ENCODE peak calls at places on chromosome 22, in ten cellular contexts. One of them, this sample, is unnamed.

GRCh38 chr22:41862530-41863266 is 29.8 kb downstream of the SREBF2 start:
- DNase-seq in mucosa of descending colon: no peak
- DNase-seq in cardiac muscle cell: peak
- DNase-seq in left ventricle myocardium inferior: no peak
- DNase-seq in fibroblast of lung: peak
- DNase-seq in A549: no peak
- DNase-seq in RWPE1: no peak
- DNase-seq in uterus: no peak
- DNase-seq in GM12864: peak
- DNase-seq in GM12865: peak
- DNase-seq in this sample: peak

GRCh38 chr22:30457964-30458363 is 13.9 kb downstream of the SEC14L3 start:
- DNase-seq in GM12864: no peak
- DNase-seq in mucosa of descending colon: no peak
- DNase-seq in fibroblast of lung: no peak
- DNase-seq in GM12865: no peak
- DNase-seq in left ventricle myocardium inferior: no peak
- DNase-seq in A549: no peak
- DNase-seq in cardiac muscle cell: no peak
- DNase-seq in RWPE1: no peak
- DNase-seq in uterus: no peak
- DNase-seq in this sample: no peak

GRCh38 chr22:46171940-46172339 is 21.6 kb downstream of the PPARA start:
- DNase-seq in fibroblast of lung: peak
- DNase-seq in uterus: no peak
- DNase-seq in mucosa of descending colon: peak
- DNase-seq in left ventricle myocardium inferior: no peak
- DNase-seq in A549: no peak
- DNase-seq in RWPE1: peak
- DNase-seq in GM12864: no peak
- DNase-seq in cardiac muscle cell: no peak
- DNase-seq in GM12865: no peak
- DNase-seq in this sample: no peak

GRCh38 chr22:31148953-31149627 is 8.8 kb upstream of the PLA2G3 start:
- DNase-seq in GM12865: peak
- DNase-seq in RWPE1: peak
- DNase-seq in mucosa of descending colon: peak
- DNase-seq in left ventricle myocardium inferior: peak
- DNase-seq in fibroblast of lung: peak
- DNase-seq in A549: peak
- DNase-seq in cardiac muscle cell: peak
- DNase-seq in uterus: peak
- DNase-seq in GM12864: no peak
- DNase-seq in this sample: peak

GRCh38 chr22:24099661-24100060 is 81.6 kb upstream of the SUSD2 start:
- DNase-seq in cardiac muscle cell: no peak
- DNase-seq in GM12864: no peak
- DNase-seq in RWPE1: no peak
- DNase-seq in left ventricle myocardium inferior: no peak
- DNase-seq in fibroblast of lung: no peak
- DNase-seq in A549: no peak
- DNase-seq in GM12865: no peak
- DNase-seq in mucosa of descending colon: no peak
- DNase-seq in uterus: peak
- DNase-seq in this sample: no peak

GRCh38 chr22:45101828-45102227 is 61.9 kb upstream of the NUP50 start:
- DNase-seq in left ventricle myocardium inferior: peak
- DNase-seq in GM12864: peak
- DNase-seq in A549: peak
- DNase-seq in uterus: peak
- DNase-seq in GM12865: peak
- DNase-seq in RWPE1: peak
- DNase-seq in mucosa of descending colon: peak
- DNase-seq in fibroblast of lung: peak
- DNase-seq in cardiac muscle cell: peak
- DNase-seq in this sample: peak

GRCh38 chr22:47165998-47166397 is 403.5 kb downstream of the TBC1D22A start:
- DNase-seq in fibroblast of lung: no peak
- DNase-seq in cardiac muscle cell: no peak
- DNase-seq in A549: no peak
- DNase-seq in GM12864: no peak
- DNase-seq in RWPE1: no peak
- DNase-seq in GM12865: no peak
- DNase-seq in left ventricle myocardium inferior: no peak
- DNase-seq in mucosa of descending colon: no peak
- DNase-seq in uterus: peak
- DNase-seq in this sample: peak

GRCh38 chr22:36398602-36399472 is 11.1 kb upstream of the MYH9 start:
- DNase-seq in GM12864: no peak
- DNase-seq in left ventricle myocardium inferior: no peak
- DNase-seq in A549: no peak
- DNase-seq in fibroblast of lung: no peak
- DNase-seq in uterus: no peak
- DNase-seq in RWPE1: peak
- DNase-seq in mucosa of descending colon: peak
- DNase-seq in cardiac muscle cell: no peak
- DNase-seq in GM12865: no peak
- DNase-seq in this sample: no peak

GRCh38 chr22:42651134-42651533 is 1.9 kb upstream of the CYB5R3 start:
- DNase-seq in GM12865: no peak
- DNase-seq in A549: peak
- DNase-seq in left ventricle myocardium inferior: no peak
- DNase-seq in uterus: no peak
- DNase-seq in fibroblast of lung: no peak
- DNase-seq in GM12864: no peak
- DNase-seq in mucosa of descending colon: no peak
- DNase-seq in cardiac muscle cell: no peak
- DNase-seq in RWPE1: no peak
- DNase-seq in this sample: no peak

GRCh38 chr22:22884010-22884887 is 3.4 kb upstream of the IGLL5 start:
- DNase-seq in left ventricle myocardium inferior: peak
- DNase-seq in GM12864: peak
- DNase-seq in uterus: no peak
- DNase-seq in mucosa of descending colon: peak
- DNase-seq in GM12865: peak
- DNase-seq in A549: peak
- DNase-seq in RWPE1: peak
- DNase-seq in cardiac muscle cell: no peak
- DNase-seq in fibroblast of lung: peak
- DNase-seq in this sample: peak

GRCh38 chr22:39995346-39996252 is 845 bp downstream of the FAM83F start:
- DNase-seq in GM12865: no peak
- DNase-seq in cardiac muscle cell: no peak
- DNase-seq in uterus: no peak
- DNase-seq in GM12864: no peak
- DNase-seq in left ventricle myocardium inferior: no peak
- DNase-seq in mucosa of descending colon: peak
- DNase-seq in A549: no peak
- DNase-seq in RWPE1: no peak
- DNase-seq in fibroblast of lung: no peak
- DNase-seq in this sample: no peak

GRCh38 chr22:44212936-44213335 is 32.2 kb downstream of the PARVG start:
- DNase-seq in left ventricle myocardium inferior: no peak
- DNase-seq in fibroblast of lung: no peak
- DNase-seq in RWPE1: no peak
- DNase-seq in GM12865: no peak
- DNase-seq in cardiac muscle cell: no peak
- DNase-seq in A549: no peak
- DNase-seq in mucosa of descending colon: no peak
- DNase-seq in uterus: no peak
- DNase-seq in GM12864: no peak
- DNase-seq in this sample: no peak

GRCh38 chr22:32995335-32995734 is 62.8 kb downstream of the SYN3 start:
- DNase-seq in GM12864: no peak
- DNase-seq in RWPE1: no peak
- DNase-seq in cardiac muscle cell: no peak
- DNase-seq in uterus: no peak
- DNase-seq in left ventricle myocardium inferior: no peak
- DNase-seq in mucosa of descending colon: no peak
- DNase-seq in fibroblast of lung: no peak
- DNase-seq in GM12865: no peak
- DNase-seq in A549: no peak
- DNase-seq in this sample: no peak

GRCh38 chr22:32996276-32996675 is 61.9 kb downstream of the SYN3 start:
- DNase-seq in A549: no peak
- DNase-seq in GM12864: no peak
- DNase-seq in GM12865: no peak
- DNase-seq in left ventricle myocardium inferior: no peak
- DNase-seq in uterus: no peak
- DNase-seq in mucosa of descending colon: no peak
- DNase-seq in fibroblast of lung: no peak
- DNase-seq in cardiac muscle cell: no peak
- DNase-seq in RWPE1: no peak
- DNase-seq in this sample: no peak

GRCh38 chr22:32994921-32995320 is 63.3 kb downstream of the SYN3 start:
- DNase-seq in cardiac muscle cell: peak
- DNase-seq in fibroblast of lung: no peak
- DNase-seq in GM12864: no peak
- DNase-seq in left ventricle myocardium inferior: no peak
- DNase-seq in uterus: no peak
- DNase-seq in mucosa of descending colon: no peak
- DNase-seq in GM12865: no peak
- DNase-seq in RWPE1: no peak
- DNase-seq in A549: no peak
- DNase-seq in this sample: no peak

GRCh38 chr22:32992821-32993220 is 65.4 kb downstream of the SYN3 start:
- DNase-seq in fibroblast of lung: no peak
- DNase-seq in cardiac muscle cell: no peak
- DNase-seq in mucosa of descending colon: no peak
- DNase-seq in left ventricle myocardium inferior: no peak
- DNase-seq in RWPE1: no peak
- DNase-seq in uterus: no peak
- DNase-seq in A549: no peak
- DNase-seq in GM12865: no peak
- DNase-seq in GM12864: no peak
- DNase-seq in this sample: no peak

GRCh38 chr22:32994046-32994827 is 63.9 kb downstream of the SYN3 start:
- DNase-seq in mucosa of descending colon: no peak
- DNase-seq in cardiac muscle cell: no peak
- DNase-seq in fibroblast of lung: no peak
- DNase-seq in left ventricle myocardium inferior: no peak
- DNase-seq in RWPE1: no peak
- DNase-seq in GM12864: no peak
- DNase-seq in uterus: no peak
- DNase-seq in A549: no peak
- DNase-seq in GM12865: no peak
- DNase-seq in this sample: no peak
- TF ChIP-seq CTCF in mucosa of descending colon: no peak
- TF ChIP-seq CTCF in cardiac muscle cell: no peak
- TF ChIP-seq CTCF in fibroblast of lung: no peak
- TF ChIP-seq CTCF in left ventricle myocardium inferior: no peak
- TF ChIP-seq CTCF in RWPE1: no peak
- TF ChIP-seq CTCF in GM12864: no peak
- TF ChIP-seq CTCF in uterus: no peak
- TF ChIP-seq CTCF in A549: no peak
- TF ChIP-seq CTCF in GM12865: no peak
- TF ChIP-seq CTCF in this sample: no peak

DNA sequence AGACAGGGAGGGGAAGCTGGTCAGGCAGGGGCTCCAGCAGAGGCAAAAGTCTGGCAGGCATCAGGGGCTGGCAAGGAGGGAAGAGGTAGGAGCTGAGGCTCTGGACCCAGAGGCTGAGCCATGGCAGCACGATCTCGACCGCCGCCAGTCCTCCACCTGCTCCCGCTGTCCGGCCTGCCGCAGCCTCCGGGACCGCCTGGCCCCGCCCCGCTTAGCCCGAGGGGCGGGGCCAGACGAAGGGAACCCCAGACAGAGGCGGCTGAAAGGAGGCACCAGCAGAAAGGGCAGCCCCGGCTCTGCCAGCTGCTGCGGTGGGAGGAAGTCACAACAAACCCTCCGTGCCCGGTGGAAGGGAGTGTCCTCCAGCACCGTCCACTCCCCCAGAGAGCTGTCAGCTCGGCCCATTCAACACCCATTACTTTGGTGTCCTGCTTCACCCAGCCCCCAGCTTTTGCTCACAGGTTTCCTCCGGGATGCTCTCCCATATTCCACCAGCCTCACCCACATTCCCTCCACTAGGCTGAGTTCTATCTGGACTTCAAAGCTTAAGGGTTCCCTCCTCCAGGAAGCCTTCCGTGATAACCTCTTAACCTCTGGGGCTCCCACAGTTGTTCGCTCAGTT is at the start of gene MFNG:
- DNase-seq in cardiac muscle cell: peak
- DNase-seq in RWPE1: peak
- DNase-seq in A549: peak
- DNase-seq in GM12864: peak
- DNase-seq in GM12865: peak
- DNase-seq in left ventricle myocardium inferior: peak
- DNase-seq in uterus: peak
- DNase-seq in mucosa of descending colon: peak
- DNase-seq in fibroblast of lung: peak
- DNase-seq in this sample: peak
- TF ChIP-seq CTCF in cardiac muscle cell: no peak
- TF ChIP-seq CTCF in RWPE1: no peak
- TF ChIP-seq CTCF in A549: no peak
- TF ChIP-seq CTCF in GM12864: no peak
- TF ChIP-seq CTCF in GM12865: no peak
- TF ChIP-seq CTCF in left ventricle myocardium inferior: no peak
- TF ChIP-seq CTCF in uterus: no peak
- TF ChIP-seq CTCF in mucosa of descending colon: no peak
- TF ChIP-seq CTCF in fibroblast of lung: no peak
- TF ChIP-seq CTCF in this sample: no peak

GRCh38 chr22:17436382-17436951 is 67.2 kb downstream of the CECR2 start:
- DNase-seq in uterus: no peak
- DNase-seq in RWPE1: no peak
- DNase-seq in left ventricle myocardium inferior: no peak
- DNase-seq in A549: no peak
- DNase-seq in cardiac muscle cell: peak
- DNase-seq in GM12865: peak
- DNase-seq in GM12864: peak
- DNase-seq in fibroblast of lung: peak
- DNase-seq in mucosa of descending colon: no peak
- DNase-seq in this sample: no peak
- TF ChIP-seq CTCF in uterus: no peak
- TF ChIP-seq CTCF in RWPE1: no peak
- TF ChIP-seq CTCF in left ventricle myocardium inferior: no peak
- TF ChIP-seq CTCF in A549: no peak
- TF ChIP-seq CTCF in cardiac muscle cell: peak
- TF ChIP-seq CTCF in GM12865: no peak
- TF ChIP-seq CTCF in GM12864: no peak
- TF ChIP-seq CTCF in fibroblast of lung: no peak
- TF ChIP-seq CTCF in mucosa of descending colon: no peak
- TF ChIP-seq CTCF in this sample: no peak

DNA sequence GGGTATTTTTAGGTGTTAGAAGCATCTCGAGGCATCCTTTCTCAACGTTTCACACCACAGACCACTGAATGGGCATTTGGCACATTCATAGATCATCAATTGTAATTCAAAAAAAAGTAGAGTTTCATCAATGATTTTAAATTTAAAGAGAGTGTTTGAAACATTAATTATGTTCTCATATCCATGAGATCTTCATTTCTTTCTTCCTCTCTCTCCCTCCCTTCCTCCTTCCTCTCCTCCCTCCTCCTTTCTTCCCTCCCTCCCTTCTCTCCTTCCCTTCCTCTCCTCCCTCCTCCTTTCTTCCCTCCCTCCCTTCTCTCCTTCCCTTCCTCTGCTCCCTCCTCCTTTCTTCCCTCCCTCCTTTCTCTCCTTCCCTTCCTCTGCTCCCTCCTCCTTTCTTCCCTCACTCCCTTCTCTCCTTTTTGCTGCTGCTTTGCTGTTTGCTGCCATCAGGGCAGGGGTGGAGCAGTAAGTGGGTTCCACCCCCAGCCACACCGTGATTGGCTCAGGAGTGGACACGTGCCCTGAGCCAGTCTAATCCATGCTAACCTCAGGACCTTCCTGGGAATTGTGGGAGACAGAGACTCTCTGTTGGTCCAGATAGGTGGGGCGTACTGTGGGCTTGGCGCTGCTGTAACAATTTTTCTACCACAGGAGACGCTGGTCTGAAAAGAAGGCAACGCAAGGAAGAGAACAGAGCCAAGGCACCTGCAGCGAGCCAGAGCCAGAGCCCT is 33.8 kb upstream of the APOBEC3A start:
- DNase-seq in GM12865: no peak
- DNase-seq in fibroblast of lung: peak
- DNase-seq in mucosa of descending colon: peak
- DNase-seq in cardiac muscle cell: peak
- DNase-seq in A549: peak
- DNase-seq in RWPE1: peak
- DNase-seq in left ventricle myocardium inferior: peak
- DNase-seq in uterus: peak
- DNase-seq in GM12864: no peak
- DNase-seq in this sample: no peak
- TF ChIP-seq CTCF in GM12865: no peak
- TF ChIP-seq CTCF in fibroblast of lung: no peak
- TF ChIP-seq CTCF in mucosa of descending colon: no peak
- TF ChIP-seq CTCF in cardiac muscle cell: peak
- TF ChIP-seq CTCF in A549: no peak
- TF ChIP-seq CTCF in RWPE1: peak
- TF ChIP-seq CTCF in left ventricle myocardium inferior: peak
- TF ChIP-seq CTCF in uterus: peak
- TF ChIP-seq CTCF in GM12864: no peak
- TF ChIP-seq CTCF in this sample: no peak

This sample was measured in glutamatergic neuron.